ENCODE peak calls at places on chromosome 22, in seven cellular contexts. One of them, this sample, is unnamed.

GRCh38 chr22:19405652-19406051 is 25.9 kb downstream of the HIRA start:
- DNase-seq in AG10803: no peak
- DNase-seq in tibial nerve: no peak
- DNase-seq in GM12878: no peak
- DNase-seq in NB4: no peak
- DNase-seq in PC-3: no peak
- DNase-seq in osteoblast: no peak
- DNase-seq in this sample: no peak

GRCh38 chr22:26502688-26503561 is 9.3 kb downstream of the TFIP11 start:
- DNase-seq in PC-3: peak; percentile 18
- DNase-seq in GM12878: no peak
- DNase-seq in AG10803: peak; percentile 37
- DNase-seq in osteoblast: no peak
- DNase-seq in NB4: peak; percentile 94
- DNase-seq in tibial nerve: no peak
- DNase-seq in this sample: peak; percentile 79

GRCh38 chr22:40196628-40197027 is 18.9 kb downstream of the TNRC6B start:
- DNase-seq in PC-3: peak; percentile 84
- DNase-seq in osteoblast: peak; percentile 87
- DNase-seq in GM12878: peak; percentile 48
- DNase-seq in NB4: no peak
- DNase-seq in tibial nerve: no peak
- DNase-seq in AG10803: peak; percentile 89
- DNase-seq in this sample: peak; percentile 29

GRCh38 chr22:35567214-35567792 is 26.7 kb downstream of the RASD2 start:
- DNase-seq in GM12878: no peak
- DNase-seq in AG10803: no peak
- DNase-seq in osteoblast: peak; percentile 63
- DNase-seq in PC-3: no peak
- DNase-seq in NB4: no peak
- DNase-seq in tibial nerve: no peak
- DNase-seq in this sample: no peak

GRCh38 chr22:37182101-37182948 is 5.7 kb downstream of the C1QTNF6 start:
- DNase-seq in PC-3: no peak
- DNase-seq in GM12878: no peak
- DNase-seq in tibial nerve: no peak
- DNase-seq in osteoblast: peak; percentile 66
- DNase-seq in NB4: no peak
- DNase-seq in AG10803: no peak
- DNase-seq in this sample: no peak

GRCh38 chr22:41848468-41848867 is 15.6 kb downstream of the SREBF2 start:
- DNase-seq in AG10803: peak; percentile 28
- DNase-seq in osteoblast: no peak
- DNase-seq in PC-3: no peak
- DNase-seq in GM12878: no peak
- DNase-seq in tibial nerve: peak; percentile 46
- DNase-seq in NB4: peak; percentile 94
- DNase-seq in this sample: peak; percentile 50

GRCh38 chr22:30474683-30475424 is 3.0 kb upstream of the SEC14L3 start:
- DNase-seq in NB4: no peak
- DNase-seq in AG10803: no peak
- DNase-seq in PC-3: no peak
- DNase-seq in tibial nerve: no peak
- DNase-seq in GM12878: no peak
- DNase-seq in osteoblast: no peak
- DNase-seq in this sample: no peak

GRCh38 chr22:25404923-25405853 is 159.3 kb upstream of the GRK3 start:
- DNase-seq in NB4: peak; percentile 78
- DNase-seq in PC-3: peak; percentile 60
- DNase-seq in tibial nerve: peak; percentile 54
- DNase-seq in GM12878: no peak
- DNase-seq in osteoblast: peak; percentile 99
- DNase-seq in AG10803: peak; percentile 71
- DNase-seq in this sample: peak; percentile 76

GRCh38 chr22:30806391-30806861 is 111.8 kb downstream of the OSBP2 start:
- DNase-seq in tibial nerve: no peak
- DNase-seq in GM12878: no peak
- DNase-seq in AG10803: peak; percentile 42
- DNase-seq in NB4: peak; percentile 74
- DNase-seq in PC-3: peak; percentile 81
- DNase-seq in osteoblast: no peak
- DNase-seq in this sample: no peak

GRCh38 chr22:50064453-50064852 is 6.4 kb upstream of the TTLL8 start:
- DNase-seq in PC-3: no peak
- DNase-seq in osteoblast: peak; percentile 83
- DNase-seq in NB4: no peak
- DNase-seq in AG10803: no peak
- DNase-seq in tibial nerve: no peak
- DNase-seq in GM12878: no peak
- DNase-seq in this sample: no peak

GRCh38 chr22:36940676-36941075 is 27.2 kb downstream of the CSF2RB start:
- DNase-seq in NB4: no peak
- DNase-seq in PC-3: no peak
- DNase-seq in GM12878: peak; percentile 69
- DNase-seq in AG10803: no peak
- DNase-seq in tibial nerve: no peak
- DNase-seq in osteoblast: peak; percentile 45
- DNase-seq in this sample: peak; percentile 86

GRCh38 chr22:36368359-36368983 is 19.3 kb downstream of the MYH9 start:
- DNase-seq in osteoblast: peak; percentile 82
- DNase-seq in GM12878: no peak
- DNase-seq in PC-3: peak; percentile 78
- DNase-seq in NB4: no peak
- DNase-seq in tibial nerve: no peak
- DNase-seq in AG10803: peak; percentile 90
- DNase-seq in this sample: peak; percentile 43

GRCh38 chr22:49765091-49765771 is 62.4 kb downstream of the BRD1 start:
- DNase-seq in tibial nerve: no peak
- DNase-seq in GM12878: no peak
- DNase-seq in osteoblast: peak; percentile 37
- DNase-seq in PC-3: no peak
- DNase-seq in AG10803: no peak
- DNase-seq in NB4: no peak
- DNase-seq in this sample: no peak

GRCh38 chr22:31230871-31231621 is 18.9 kb downstream of the LIMK2 start:
- DNase-seq in NB4: peak; percentile 55
- DNase-seq in tibial nerve: peak; percentile 59
- DNase-seq in PC-3: peak; percentile 42
- DNase-seq in osteoblast: peak; percentile 81
- DNase-seq in AG10803: peak; percentile 65
- DNase-seq in GM12878: no peak
- DNase-seq in this sample: peak; percentile 73

GRCh38 chr22:40628354-40629042 is 8.0 kb downstream of the MRTFA start:
- DNase-seq in PC-3: peak; percentile 53
- DNase-seq in tibial nerve: no peak
- DNase-seq in osteoblast: no peak
- DNase-seq in AG10803: peak; percentile 70
- DNase-seq in NB4: peak; percentile 82
- DNase-seq in GM12878: peak; percentile 57
- DNase-seq in this sample: peak; percentile 44

GRCh38 chr22:26429458-26430238 is 588 bp downstream of the ASPHD2 start:
- DNase-seq in GM12878: no peak
- DNase-seq in tibial nerve: no peak
- DNase-seq in NB4: no peak
- DNase-seq in AG10803: no peak
- DNase-seq in PC-3: no peak
- DNase-seq in osteoblast: no peak
- DNase-seq in this sample: peak; percentile 29

GRCh38 chr22:32378703-32379272 is 21.1 kb downstream of the RFPL3 start:
- DNase-seq in osteoblast: peak; percentile 79
- DNase-seq in GM12878: no peak
- DNase-seq in AG10803: peak; percentile 3
- DNase-seq in PC-3: peak; percentile 58
- DNase-seq in tibial nerve: no peak
- DNase-seq in NB4: peak; percentile 44
- DNase-seq in this sample: peak; percentile 34

GRCh38 chr22:40176921-40177737 is 596 bp upstream of the TNRC6B start:
- DNase-seq in osteoblast: peak; percentile 50
- DNase-seq in PC-3: peak; percentile 86
- DNase-seq in AG10803: peak; percentile 59
- DNase-seq in tibial nerve: peak; percentile 26
- DNase-seq in GM12878: peak; percentile 41
- DNase-seq in NB4: peak; percentile 87
- DNase-seq in this sample: peak; percentile 83

GRCh38 chr22:49326558-49326957 is 501.1 kb downstream of the BRD1 start:
- DNase-seq in tibial nerve: no peak
- DNase-seq in AG10803: no peak
- DNase-seq in osteoblast: no peak
- DNase-seq in PC-3: no peak
- DNase-seq in GM12878: no peak
- DNase-seq in NB4: no peak
- DNase-seq in this sample: no peak

GRCh38 chr22:30867746-30868662 is 100.6 kb downstream of the MORC2 start:
- DNase-seq in osteoblast: peak; percentile 67
- DNase-seq in PC-3: no peak
- DNase-seq in GM12878: no peak
- DNase-seq in NB4: no peak
- DNase-seq in AG10803: no peak
- DNase-seq in tibial nerve: no peak
- DNase-seq in this sample: no peak

GRCh38 chr22:26514419-26515161 is 2.3 kb upstream of the TFIP11 start:
- DNase-seq in tibial nerve: no peak
- DNase-seq in AG10803: no peak
- DNase-seq in PC-3: no peak
- DNase-seq in GM12878: no peak
- DNase-seq in osteoblast: no peak
- DNase-seq in NB4: no peak
- DNase-seq in this sample: no peak

GRCh38 chr22:39818050-39818449 is 75.5 kb downstream of the ENTHD1 start:
- DNase-seq in NB4: no peak
- DNase-seq in tibial nerve: no peak
- DNase-seq in osteoblast: peak; percentile 45
- DNase-seq in GM12878: no peak
- DNase-seq in PC-3: no peak
- DNase-seq in AG10803: peak; percentile 66
- DNase-seq in this sample: no peak

GRCh38 chr22:30208631-30209603 is 37.6 kb downstream of the LIF start:
- DNase-seq in AG10803: peak; percentile 82
- DNase-seq in NB4: no peak
- DNase-seq in GM12878: no peak
- DNase-seq in PC-3: peak; percentile 88
- DNase-seq in tibial nerve: peak; percentile 54
- DNase-seq in osteoblast: peak; percentile 95
- DNase-seq in this sample: no peak

GRCh38 chr22:41479671-41480396 is 10.9 kb downstream of the ACO2 start:
- DNase-seq in AG10803: peak; percentile 54
- DNase-seq in osteoblast: peak; percentile 89
- DNase-seq in PC-3: no peak
- DNase-seq in tibial nerve: no peak
- DNase-seq in NB4: no peak
- DNase-seq in GM12878: no peak
- DNase-seq in this sample: no peak

GRCh38 chr22:35425971-35426800 is 26.2 kb downstream of the MCM5 start:
- DNase-seq in GM12878: no peak
- DNase-seq in PC-3: peak; percentile 75
- DNase-seq in NB4: no peak
- DNase-seq in osteoblast: peak; percentile 65
- DNase-seq in tibial nerve: no peak
- DNase-seq in AG10803: peak; percentile 12
- DNase-seq in this sample: no peak

GRCh38 chr22:33823552-33823951 is 96.7 kb downstream of the LARGE1 start:
- DNase-seq in osteoblast: peak; percentile 23
- DNase-seq in tibial nerve: no peak
- DNase-seq in GM12878: no peak
- DNase-seq in AG10803: no peak
- DNase-seq in PC-3: no peak
- DNase-seq in NB4: no peak
- DNase-seq in this sample: no peak

DNA sequence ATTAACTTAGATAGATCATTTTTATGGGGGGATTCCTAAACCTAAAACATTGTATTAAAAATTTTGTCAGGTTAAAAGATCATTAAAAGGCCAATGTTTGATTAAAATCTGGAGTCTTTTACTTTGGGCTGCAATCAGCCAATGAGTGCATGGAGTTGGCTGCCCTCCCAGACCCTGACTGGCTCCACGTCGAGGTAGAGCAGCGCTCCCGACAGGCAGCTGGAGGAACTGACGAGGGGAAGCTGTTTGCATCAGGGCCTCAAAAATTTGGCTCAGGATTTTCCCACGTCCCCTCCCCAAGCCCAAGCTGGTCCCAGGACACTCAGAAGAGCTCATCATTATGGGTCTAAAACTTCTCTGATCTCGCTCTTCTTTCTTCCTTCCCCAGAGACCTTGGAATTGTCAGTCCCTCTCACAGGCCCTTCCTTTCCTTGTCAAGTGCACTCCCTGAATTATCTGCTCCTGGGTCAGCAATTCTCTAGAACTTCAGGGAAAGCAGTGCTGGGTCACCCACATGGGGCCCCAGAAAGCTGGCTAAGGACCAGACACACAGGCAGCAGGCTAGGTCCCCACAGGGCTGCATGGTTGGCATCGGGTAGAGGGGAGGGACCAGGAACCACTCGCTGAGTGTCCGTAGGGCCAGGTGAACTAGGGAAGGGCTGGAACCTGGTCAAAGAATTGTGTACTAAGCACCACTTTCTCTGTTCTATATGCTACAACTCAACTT is 119.6 kb upstream of the IGLL5 start:
- DNase-seq in NB4: no peak
- DNase-seq in AG10803: no peak
- DNase-seq in osteoblast: no peak
- DNase-seq in GM12878: no peak
- DNase-seq in PC-3: peak; percentile 20
- DNase-seq in tibial nerve: no peak
- DNase-seq in this sample: no peak
- H3K4me3 ChIP-seq in NB4: no peak overlapping the region
- H3K4me3 ChIP-seq in AG10803: no peak overlapping the region
- H3K4me3 ChIP-seq in osteoblast: no peak overlapping the region
- H3K4me3 ChIP-seq in GM12878: no peak overlapping the region
- H3K4me3 ChIP-seq in PC-3: no peak overlapping the region
- H3K4me3 ChIP-seq in tibial nerve: no peak overlapping the region
- H3K4me3 ChIP-seq in this sample: no peak overlapping the region

GRCh38 chr22:43365715-43366440 is 22.7 kb upstream of the SCUBE1 start:
- DNase-seq in AG10803: no peak
- DNase-seq in NB4: no peak
- DNase-seq in osteoblast: no peak
- DNase-seq in PC-3: no peak
- DNase-seq in GM12878: no peak
- DNase-seq in tibial nerve: no peak
- DNase-seq in this sample: no peak

GRCh38 chr22:43363580-43364435 is 20.6 kb upstream of the SCUBE1 start:
- DNase-seq in tibial nerve: no peak
- DNase-seq in AG10803: no peak
- DNase-seq in NB4: no peak
- DNase-seq in osteoblast: no peak
- DNase-seq in PC-3: no peak
- DNase-seq in GM12878: no peak
- DNase-seq in this sample: no peak
- TF ChIP-seq CTCF in tibial nerve: no peak
- TF ChIP-seq CTCF in AG10803: no peak
- TF ChIP-seq CTCF in NB4: no peak
- TF ChIP-seq CTCF in osteoblast: no peak
- TF ChIP-seq CTCF in PC-3: no peak
- TF ChIP-seq CTCF in GM12878: no peak
- TF ChIP-seq CTCF in this sample: no peak

GRCh38 chr22:44550666-44551491 is 52.8 kb upstream of the RTL6 start:
- DNase-seq in osteoblast: peak; percentile 94
- DNase-seq in tibial nerve: no peak
- DNase-seq in NB4: peak; percentile 81
- DNase-seq in PC-3: peak; percentile 76
- DNase-seq in GM12878: peak; percentile 9
- DNase-seq in AG10803: peak; percentile 97
- DNase-seq in this sample: peak; percentile 75
- H3K4me3 ChIP-seq in osteoblast: peak overlapping the region; percentile 58
- H3K4me3 ChIP-seq in tibial nerve: no peak overlapping the region
- H3K4me3 ChIP-seq in NB4: peak overlapping the region; percentile 25
- H3K4me3 ChIP-seq in PC-3: peak overlapping the region; percentile 61
- H3K4me3 ChIP-seq in GM12878: no peak overlapping the region
- H3K4me3 ChIP-seq in AG10803: peak overlapping the region; percentile 63
- H3K4me3 ChIP-seq in this sample: no peak overlapping the region

GRCh38 chr22:23781065-23781464 is 5.7 kb upstream of the SMARCB1 start:
- DNase-seq in NB4: no peak
- DNase-seq in PC-3: no peak
- DNase-seq in AG10803: no peak
- DNase-seq in tibial nerve: no peak
- DNase-seq in GM12878: no peak
- DNase-seq in osteoblast: no peak
- DNase-seq in this sample: no peak
- TF ChIP-seq CTCF in NB4: no peak
- TF ChIP-seq CTCF in PC-3: no peak
- TF ChIP-seq CTCF in AG10803: no peak
- TF ChIP-seq CTCF in tibial nerve: no peak
- TF ChIP-seq CTCF in GM12878: no peak
- TF ChIP-seq CTCF in osteoblast: no peak
- TF ChIP-seq CTCF in this sample: no peak

This sample was measured in GM12865.